ENCODE peak calls at places on chromosomes 5 and 9, in seven cellular contexts. P is IMR-90, Z is mesenchymal stem cell, T is heart left ventricle, W is heart right ventricle, J is fibroblast of the aortic adventitia, M is bronchial epithelial cell. H is an unnamed sample.

GRCh38 chr9:70418822-70419545 is 4.5 kb upstream of the KLF9 start:
- DNase-seq in P (peak; percentile 96), Z (peak; percentile 99), T (peak; percentile 96), W (peak; percentile 96), J (peak; percentile 99), M (peak; percentile 89), H (peak; percentile 97)

GRCh38 chr9:132241840-132242620 is 80.2 kb downstream of the NTNG2 start:
- DNase-seq in P (no peak), Z (peak; percentile 60), T (no peak), W (peak; percentile 41), J (peak; percentile 32), M (no peak), H (no peak)

GRCh38 chr9:12775373-12775962 is 648 bp downstream of the LURAP1L start:
- DNase-seq in P (no peak), Z (peak; percentile 41), T (peak; percentile 17), W (peak; percentile 5), J (no peak), M (no peak), H (no peak)

GRCh38 chr5:42400474-42400873 is 22.8 kb upstream of the GHR start:
- DNase-seq in P (no peak), Z (no peak), T (no peak), W (no peak), J (no peak), M (no peak), H (no peak)

GRCh38 chr9:94865599-94866456 is 139.3 kb downstream of the AOPEP start:
- DNase-seq in P (peak; percentile 84), Z (peak; percentile 62), T (peak; percentile 38), W (no peak), J (peak; percentile 66), M (no peak), H (peak; percentile 40)

GRCh38 chr5:851076-851475 is 290 bp upstream of the ZDHHC11 start:
- DNase-seq in P (no peak), Z (no peak), T (no peak), W (no peak), J (no peak), M (no peak), H (no peak)

GRCh38 chr5:104061707-104062106 is 499.1 kb upstream of the NUDT12 start:
- DNase-seq in P (no peak), Z (no peak), T (no peak), W (no peak), J (no peak), M (no peak), H (no peak)

GRCh38 chr5:121164632-121165031 is 687.0 kb upstream of the FTMT start:
- DNase-seq in P (no peak), Z (no peak), T (no peak), W (no peak), J (no peak), M (no peak), H (no peak)

GRCh38 chr9:17004500-17004899 is 130.3 kb upstream of the CNTLN start:
- DNase-seq in P (peak; percentile 49), Z (peak; percentile 68), T (no peak), W (no peak), J (peak; percentile 43), M (no peak), H (no peak)

GRCh38 chr9:79687131-79687447 is 115.3 kb downstream of the TLE4 start:
- DNase-seq in P (no peak), Z (no peak), T (no peak), W (no peak), J (no peak), M (no peak), H (no peak)

GRCh38 chr9:89821081-89821480 is 216.3 kb downstream of the GADD45G start:
- DNase-seq in P (no peak), Z (peak; percentile 33), T (no peak), W (no peak), J (no peak), M (peak; percentile 5), H (no peak)

GRCh38 chr9:99820330-99821186 is 1.1 kb upstream of the NR4A3 start:
- DNase-seq in P (peak; percentile 89), Z (peak; percentile 92), T (peak; percentile 56), W (peak; percentile 74), J (peak; percentile 88), M (peak; percentile 70), H (peak; percentile 69)

GRCh38 chr9:70480405-70480980 is 66.0 kb upstream of the KLF9 start:
- DNase-seq in P (peak; percentile 90), Z (peak; percentile 99), T (peak; percentile 63), W (peak; percentile 66), J (peak; percentile 82), M (peak; percentile 54), H (peak; percentile 85)

GRCh38 chr5:1319436-1320343 is 24.8 kb upstream of the TERT start:
- DNase-seq in P (no peak), Z (no peak), T (no peak), W (no peak), J (no peak), M (no peak), H (no peak)

GRCh38 chr9:131645078-131645776 is 94.6 kb downstream of the RAPGEF1 start:
- DNase-seq in P (no peak), Z (peak; percentile 52), T (no peak), W (no peak), J (no peak), M (no peak), H (no peak)

DNA sequence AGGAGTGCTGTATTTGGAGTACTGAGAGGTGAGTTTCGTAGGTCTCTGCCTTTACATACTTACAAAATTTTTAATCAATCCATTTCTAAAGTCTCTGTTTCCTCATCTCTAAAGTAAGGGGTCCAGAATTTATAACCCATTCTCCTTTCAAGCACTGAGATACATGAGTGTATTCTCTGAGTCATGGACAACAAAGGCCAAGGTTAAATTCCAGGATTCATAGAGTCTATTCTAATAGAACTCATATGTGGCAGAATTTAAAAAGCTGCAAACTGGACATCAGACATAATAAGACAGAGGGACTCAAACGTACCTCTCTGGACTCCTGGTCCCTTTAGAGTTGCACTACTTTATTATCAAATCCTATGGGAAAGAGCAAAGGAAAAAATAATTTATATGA is 112.5 kb upstream of the SLIT3 start:
- DNase-seq in P (no peak), Z (no peak), T (no peak), W (no peak), J (no peak), M (no peak), H (no peak)
- H3K4me3 ChIP-seq in P (no peak overlapping the region), Z (no peak overlapping the region), T (no peak overlapping the region), W (no peak overlapping the region), J (no peak overlapping the region), M (no peak overlapping the region), H (no peak overlapping the region)

GRCh38 chr9:115118471-115119156 is 657 bp upstream of the TNC start:
- DNase-seq in P (peak; percentile 93), Z (peak; percentile 92), T (peak; percentile 18), W (peak; percentile 21), J (peak; percentile 86), M (peak; percentile 96), H (peak; percentile 24)
- H3K4me3 ChIP-seq in P (peak overlapping the region; percentile 84), Z (peak overlapping the region; percentile 64), T (no peak overlapping the region), W (no peak overlapping the region), J (peak overlapping the region; percentile 61), M (peak overlapping the region; percentile 44), H (no peak overlapping the region)

GRCh38 chr5:88834108-88834462 is 48.9 kb downstream of the MEF2C start:
- DNase-seq in P (no peak), Z (no peak), T (no peak), W (no peak), J (no peak), M (no peak), H (no peak)
- H3K4me3 ChIP-seq in P (no peak overlapping the region), Z (no peak overlapping the region), T (no peak overlapping the region), W (no peak overlapping the region), J (no peak overlapping the region), M (no peak overlapping the region), H (no peak overlapping the region)

GRCh38 chr9:128092199-128092977 is 24.4 kb downstream of the SLC25A25 start:
- DNase-seq in P (no peak), Z (no peak), T (no peak), W (no peak), J (no peak), M (no peak), H (peak; percentile 23)
- H3K4me3 ChIP-seq in P (no peak overlapping the region), Z (no peak overlapping the region), T (no peak overlapping the region), W (no peak overlapping the region), J (peak overlapping the region; percentile 79), M (no peak overlapping the region), H (no peak overlapping the region)